ENCODE peak calls at places on chromosome 20, in eight cellular contexts. Z is CD8-positive, alpha-beta T cell; W is endothelial cell of umbilical vein; V is cardiac muscle cell; Q is psoas muscle; S is mammary epithelial cell; E is uterus; M is gastrocnemius medialis. C is an unnamed sample.
A peak's percentile ranks its signal among the peaks of the same experiment; 100 is the strongest.

GRCh38 chr20:12051206-12052163 is 133.8 kb downstream of the BTBD3 start:
- DNase-seq in Z (no peak), W (peak; percentile 6), V (peak; percentile 25), Q (no peak), S (no peak), E (no peak), M (no peak), C (no peak)

GRCh38 chr20:51333446-51333845 is 209.1 kb downstream of the NFATC2 start:
- DNase-seq in Z (no peak), W (no peak), V (no peak), Q (no peak), S (no peak), E (no peak), M (no peak), C (no peak)

GRCh38 chr20:59015812-59016711 is 3.2 kb upstream of the TUBB1 start:
- DNase-seq in Z (no peak), W (no peak), V (peak; percentile 64), Q (no peak), S (no peak), E (no peak), M (no peak), C (no peak)

GRCh38 chr20:13008761-13009681 is at the start of gene SPTLC3:
- DNase-seq in Z (no peak), W (peak; percentile 16), V (peak; percentile 49), Q (peak; percentile 16), S (peak; percentile 72), E (no peak), M (no peak), C (peak; percentile 75)

GRCh38 chr20:44901972-44902371 is 7.9 kb upstream of the PABPC1L start:
- DNase-seq in Z (no peak), W (no peak), V (no peak), Q (no peak), S (no peak), E (no peak), M (no peak), C (no peak)

GRCh38 chr20:37990571-37991151 is 42.6 kb downstream of the TTI1 start:
- DNase-seq in Z (peak; percentile 57), W (peak; percentile 59), V (peak; percentile 68), Q (peak; percentile 71), S (peak; percentile 91), E (no peak), M (peak; percentile 79), C (no peak)

GRCh38 chr20:34978092-34978744 is 22.6 kb downstream of the MYH7B start:
- DNase-seq in Z (no peak), W (no peak), V (no peak), Q (no peak), S (no peak), E (no peak), M (peak; percentile 85), C (no peak)

GRCh38 chr20:39886650-39887190 is 802.3 kb downstream of the MAFB start:
- DNase-seq in Z (no peak), W (no peak), V (no peak), Q (peak; percentile 26), S (no peak), E (no peak), M (peak; percentile 42), C (no peak)

GRCh38 chr20:37915800-37916570 is 13.1 kb downstream of the VSTM2L start:
- DNase-seq in Z (no peak), W (no peak), V (peak; percentile 66), Q (no peak), S (no peak), E (peak; percentile 53), M (no peak), C (no peak)

GRCh38 chr20:17902531-17903083 is 66.0 kb downstream of the SNX5 start:
- DNase-seq in Z (no peak), W (no peak), V (no peak), Q (no peak), S (no peak), E (no peak), M (no peak), C (no peak)

GRCh38 chr20:34773726-34774125 is 51.7 kb downstream of the NCOA6 start:
- DNase-seq in Z (no peak), W (no peak), V (no peak), Q (no peak), S (no peak), E (no peak), M (no peak), C (no peak)

GRCh38 chr20:21027569-21027968 is 78.6 kb downstream of the LINC00237 start:
- DNase-seq in Z (no peak), W (no peak), V (peak; percentile 22), Q (no peak), S (no peak), E (no peak), M (no peak), C (no peak)

GRCh38 chr20:21028921-21029320 is 77.2 kb downstream of the LINC00237 start:
- DNase-seq in Z (no peak), W (no peak), V (no peak), Q (no peak), S (no peak), E (no peak), M (no peak), C (no peak)

GRCh38 chr20:21031666-21032065 is 74.5 kb downstream of the LINC00237 start:
- DNase-seq in Z (no peak), W (no peak), V (no peak), Q (no peak), S (no peak), E (no peak), M (no peak), C (no peak)

GRCh38 chr20:21028436-21028835 is 77.7 kb downstream of the LINC00237 start:
- DNase-seq in Z (no peak), W (no peak), V (no peak), Q (no peak), S (no peak), E (no peak), M (no peak), C (no peak)

GRCh38 chr20:21029356-21029755 is 76.8 kb downstream of the LINC00237 start:
- DNase-seq in Z (no peak), W (no peak), V (no peak), Q (no peak), S (no peak), E (no peak), M (no peak), C (no peak)
- H3K27ac ChIP-seq in Z (no peak overlapping the region), W (no peak overlapping the region), V (no peak overlapping the region), Q (no peak overlapping the region), S (no peak overlapping the region), E (no peak overlapping the region), M (no peak overlapping the region), C (no peak overlapping the region)

GRCh38 chr20:32682508-32682987 is 8.8 kb upstream of the C20orf203 start:
- DNase-seq in Z (no peak), W (no peak), V (no peak), Q (no peak), S (no peak), E (no peak), M (no peak), C (no peak)
- TF ChIP-seq CTCF in Z (no peak), W (no peak), V (no peak), Q (no peak), S (no peak), E (no peak), M (no peak), C (no peak)

DNA sequence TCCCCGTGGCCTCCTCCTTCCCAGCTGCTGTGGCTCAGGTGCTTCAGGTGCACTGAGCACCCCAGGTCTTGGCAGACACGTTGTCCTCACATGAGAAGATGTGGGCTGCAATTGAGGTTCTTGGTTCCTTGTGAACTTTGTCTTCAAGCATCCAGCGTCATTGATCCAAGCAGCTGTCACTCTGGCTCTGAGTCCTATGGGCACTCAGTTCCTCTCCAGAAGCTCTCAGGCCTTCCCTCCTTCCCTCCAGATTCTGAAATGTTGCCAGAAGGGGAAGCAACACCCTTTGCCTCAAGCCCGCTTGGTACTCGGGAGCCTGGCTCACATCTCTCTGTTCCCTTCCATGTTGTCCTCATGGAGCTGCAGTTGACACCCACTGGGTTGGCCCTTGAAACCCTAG is 8.4 kb upstream of the MRGBP start:
- DNase-seq in Z (no peak), W (no peak), V (no peak), Q (no peak), S (no peak), E (no peak), M (no peak), C (no peak)
- H3K27ac ChIP-seq in Z (no peak overlapping the region), W (no peak overlapping the region), V (no peak overlapping the region), Q (no peak overlapping the region), S (no peak overlapping the region), E (no peak overlapping the region), M (no peak overlapping the region), C (no peak overlapping the region)

GRCh38 chr20:57048027-57048869 is 218.2 kb downstream of the BMP7 start:
- DNase-seq in Z (no peak), W (no peak), V (peak; percentile 70), Q (no peak), S (peak; percentile 37), E (no peak), M (no peak), C (no peak)

GRCh38 chr20:57049298-57049697 is 217.1 kb downstream of the BMP7 start:
- DNase-seq in Z (no peak), W (no peak), V (no peak), Q (no peak), S (no peak), E (no peak), M (no peak), C (no peak)

GRCh38 chr20:57043669-57044268 is 222.7 kb downstream of the BMP7 start:
- DNase-seq in Z (no peak), W (no peak), V (no peak), Q (no peak), S (no peak), E (no peak), M (no peak), C (no peak)

GRCh38 chr20:57051096-57051495 is 215.3 kb downstream of the BMP7 start:
- DNase-seq in Z (no peak), W (no peak), V (no peak), Q (no peak), S (no peak), E (no peak), M (no peak), C (no peak)

GRCh38 chr20:57047281-57048026 is 219.0 kb downstream of the BMP7 start:
- DNase-seq in Z (no peak), W (no peak), V (no peak), Q (no peak), S (no peak), E (no peak), M (no peak), C (no peak)
- TF ChIP-seq CTCF in Z (no peak), W (no peak), V (no peak), Q (no peak), S (peak; percentile 57), E (no peak), M (no peak), C (no peak)

GRCh38 chr20:63539092-63539430 is 1.9 kb upstream of the PTK6 start:
- DNase-seq in Z (no peak), W (no peak), V (no peak), Q (no peak), S (no peak), E (no peak), M (no peak), C (no peak)
- H3K27ac ChIP-seq in Z (no peak overlapping the region), W (no peak overlapping the region), V (no peak overlapping the region), Q (no peak overlapping the region), S (no peak overlapping the region), E (no peak overlapping the region), M (no peak overlapping the region), C (no peak overlapping the region)

GRCh38 chr20:19903168-19903676 is 113.9 kb upstream of the NAA20 start:
- DNase-seq in Z (no peak), W (peak; percentile 51), V (no peak), Q (no peak), S (no peak), E (no peak), M (no peak), C (no peak)
- TF ChIP-seq CTCF in Z (no peak), W (peak; percentile 14), V (peak; percentile 31), Q (no peak), S (no peak), E (no peak), M (no peak), C (no peak)

GRCh38 chr20:53679597-53680309 is 86.1 kb upstream of the ZNF217 start:
- DNase-seq in Z (no peak), W (no peak), V (no peak), Q (no peak), S (no peak), E (no peak), M (no peak), C (no peak)
- H3K27ac ChIP-seq in Z (no peak overlapping the region), W (no peak overlapping the region), V (peak overlapping the region; percentile 65), Q (no peak overlapping the region), S (no peak overlapping the region), E (peak overlapping the region; percentile 25), M (no peak overlapping the region), C (no peak overlapping the region)

C was measured in coronary artery.